ENCODE peak calls at places on chromosomes 3 and 15, in five cellular contexts. A is Panc1, G is progenitor cell of endocrine pancreas, U is body of pancreas, H is osteocyte. O is an unnamed sample.

GRCh38 chr3:156448300-156448699 is 106.6 kb downstream of the SSR3 start:
- DNase-seq in U (no peak), G (no peak), H (no peak), A (no peak), O (no peak)

GRCh38 chr15:68224546-68225250 is 4.8 kb downstream of the CLN6 start:
- DNase-seq in G (no peak), U (no peak), H (peak), A (no peak), O (no peak)

GRCh38 chr15:80615783-80616391 is 79.2 kb upstream of the ABHD17C start:
- DNase-seq in H (peak), G (no peak), U (peak), A (no peak), O (no peak)

GRCh38 chr15:77010312-77010686 is 15.4 kb downstream of the PSTPIP1 start:
- DNase-seq in G (no peak), H (no peak), A (no peak), U (no peak), O (no peak)

GRCh38 chr15:40115670-40116093 is 7.0 kb upstream of the BMF start:
- DNase-seq in H (no peak), A (no peak), U (peak), G (no peak), O (no peak)

GRCh38 chr15:63198752-63199250 is 9.4 kb downstream of the RAB8B start:
- DNase-seq in G (no peak), H (no peak), A (no peak), U (no peak), O (no peak)

GRCh38 chr3:187519428-187519890 is 150.7 kb downstream of the SST start:
- DNase-seq in U (no peak), H (no peak), A (no peak), G (no peak), O (no peak)

GRCh38 chr3:3806856-3807255 is 7.6 kb downstream of the LRRN1 start:
- DNase-seq in A (no peak), U (no peak), G (no peak), H (no peak), O (no peak)

GRCh38 chr3:158420654-158421396 is 150.2 kb upstream of the MLF1 start:
- DNase-seq in U (no peak), G (no peak), A (no peak), H (no peak), O (no peak)

GRCh38 chr15:98722645-98723044 is 74.3 kb downstream of the IGF1R start:
- DNase-seq in U (no peak), A (no peak), G (no peak), H (no peak), O (no peak)

GRCh38 chr15:40906947-40907802 is 12.9 kb downstream of the VPS18 start:
- DNase-seq in A (no peak), U (peak), H (no peak), G (no peak), O (no peak)

GRCh38 chr3:78736863-78737262 is 1030.9 kb downstream of the ROBO1 start:
- DNase-seq in A (no peak), H (no peak), G (no peak), U (no peak), O (no peak)

GRCh38 chr3:172701758-172702157 is 9.1 kb downstream of the NCEH1 start:
- DNase-seq in U (no peak), A (no peak), G (no peak), H (no peak), O (no peak)

GRCh38 chr15:68640791-68641331 is 62.1 kb downstream of the CORO2B start:
- DNase-seq in H (no peak), U (no peak), G (no peak), A (no peak), O (no peak)

GRCh38 chr15:90203922-90204321 is 2.8 kb downstream of the SEMA4B start:
- DNase-seq in H (no peak), A (no peak), U (no peak), G (no peak), O (no peak)

GRCh38 chr15:76636059-76636458 is 269.1 kb downstream of the SCAPER start:
- DNase-seq in H (no peak), U (no peak), A (no peak), G (no peak), O (no peak)

GRCh38 chr15:34102175-34102925 is 467 bp downstream of the PGBD4 start:
- DNase-seq in A (no peak), H (no peak), G (no peak), U (peak), O (no peak)

GRCh38 chr15:49079340-49080039 is 33.2 kb upstream of the SECISBP2L start:
- DNase-seq in U (no peak), A (no peak), H (no peak), G (no peak), O (no peak)

GRCh38 chr3:197353001-197353866 is 54.8 kb upstream of the DLG1 start:
- DNase-seq in H (no peak), A (no peak), G (no peak), U (no peak), O (no peak)

GRCh38 chr3:71251156-71251775 is 332.3 kb downstream of the FOXP1 start:
- DNase-seq in U (no peak), H (no peak), G (no peak), A (no peak), O (no peak)

GRCh38 chr3:153028336-153028735 is 133.7 kb upstream of the RAP2B start:
- DNase-seq in H (no peak), A (no peak), G (no peak), U (no peak), O (no peak)

GRCh38 chr15:38690737-38691332 is 126.2 kb upstream of the RASGRP1 start:
- DNase-seq in A (no peak), H (no peak), U (peak), G (peak), O (peak)

GRCh38 chr3:45309876-45310275 is 78.5 kb upstream of the LARS2 start:
- DNase-seq in U (no peak), A (no peak), H (peak), G (no peak), O (no peak)

GRCh38 chr15:77538011-77538410 is 94.7 kb downstream of the LINGO1 start:
- DNase-seq in U (no peak), G (no peak), H (no peak), A (no peak), O (no peak)

GRCh38 chr3:82157952-82158351 is 396.5 kb upstream of the GBE1 start:
- DNase-seq in U (no peak), G (no peak), A (no peak), H (no peak), O (no peak)

GRCh38 chr3:46395210-46395661 is 11.6 kb downstream of the CCR5AS start:
- DNase-seq in A (no peak), G (no peak), U (no peak), H (no peak), O (no peak)
- TF ChIP-seq CTCF in A (no peak), G (no peak), U (no peak), H (no peak), O (no peak)

DNA sequence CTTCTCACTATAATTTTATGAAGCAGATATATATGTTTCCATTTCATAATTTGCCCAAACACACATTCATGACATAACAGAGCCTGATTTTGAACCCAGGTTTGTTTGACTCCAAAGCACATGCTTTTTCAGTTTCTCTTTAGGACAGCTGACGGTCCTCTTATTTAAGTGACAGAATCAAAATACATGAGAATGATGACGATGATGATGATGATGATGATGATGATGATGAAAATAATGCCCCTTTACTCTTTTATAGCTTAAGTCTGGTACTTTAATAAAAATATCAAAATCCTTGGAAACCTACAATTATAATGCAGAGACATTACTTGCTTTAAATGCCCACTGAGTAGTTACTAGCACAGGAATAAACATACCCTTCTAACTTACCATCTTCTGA is 15.3 kb downstream of the COPB2 start:
- DNase-seq in A (no peak), U (no peak), G (no peak), H (no peak), O (no peak)
- TF ChIP-seq CTCF in A (no peak), U (no peak), G (no peak), H (no peak), O (no peak)

GRCh38 chr15:19987389-19988048 is 554.1 kb downstream of the GOLGA6L6 start:
- DNase-seq in U (no peak), G (no peak), H (no peak), A (no peak), O (no peak)
- TF ChIP-seq CTCF in U (no peak), G (no peak), H (no peak), A (peak), O (no peak)

GRCh38 chr3:166688665-166689064 is 691.4 kb downstream of the ZBBX start:
- DNase-seq in H (no peak), G (no peak), U (no peak), A (no peak), O (no peak)

DNA sequence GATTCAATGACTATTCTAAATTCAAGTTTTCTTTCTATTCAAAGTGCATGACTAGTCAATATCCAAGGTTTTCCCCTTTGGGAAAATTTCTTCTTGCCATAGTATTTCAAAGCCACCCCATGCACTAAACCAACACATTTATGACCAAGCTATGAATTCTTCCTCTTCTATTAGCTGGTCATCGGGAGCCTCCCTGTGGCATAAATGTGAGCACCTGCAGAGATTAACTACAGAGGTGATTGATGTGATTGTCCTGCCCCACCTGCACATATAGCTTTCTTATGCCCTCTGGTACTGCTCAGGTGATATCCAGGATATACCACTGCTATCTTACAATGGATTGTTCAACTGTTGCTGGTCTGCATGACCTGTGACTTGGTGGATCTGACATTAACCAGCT is 694.9 kb downstream of the ZBBX start:
- DNase-seq in U (no peak), H (no peak), G (no peak), A (no peak), O (no peak)
- TF ChIP-seq CTCF in U (no peak), H (no peak), G (no peak), A (no peak), O (no peak)

GRCh38 chr3:60841355-60841754 is 409.9 kb downstream of the FHIT start:
- DNase-seq in A (no peak), G (no peak), U (no peak), H (no peak), O (no peak)

GRCh38 chr3:60835796-60836195 is 415.5 kb downstream of the FHIT start:
- DNase-seq in A (no peak), H (no peak), G (no peak), U (no peak), O (no peak)

DNA sequence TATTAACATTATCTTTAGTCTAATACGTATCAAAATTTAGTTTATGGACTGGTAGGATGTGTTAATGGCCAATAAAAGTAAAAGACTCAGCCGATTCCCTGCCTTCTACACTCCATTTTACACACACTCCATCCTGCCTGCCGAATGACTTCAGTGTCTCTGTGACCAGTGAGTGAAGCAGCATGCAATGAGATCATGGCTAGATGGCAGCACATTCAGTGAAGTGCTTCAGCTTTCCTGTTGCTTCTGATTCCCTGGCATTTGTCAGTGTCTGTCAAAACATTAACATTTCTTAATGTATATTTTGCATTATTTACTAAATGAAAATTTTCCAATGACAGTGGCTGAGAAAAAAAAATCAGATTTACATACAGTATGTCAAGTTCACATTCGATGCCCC is 412.0 kb downstream of the FHIT start:
- DNase-seq in G (no peak), U (no peak), A (no peak), H (no peak), O (no peak)
- TF ChIP-seq CTCF in G (no peak), U (no peak), A (no peak), H (peak), O (no peak)

GRCh38 chr3:468172-468571 is 271.6 kb downstream of the CHL1 start:
- DNase-seq in A (peak), H (no peak), U (no peak), G (no peak), O (no peak)
- TF ChIP-seq CTCF in A (peak), H (peak), U (no peak), G (peak), O (peak)